ENCODE peak calls at places on chromosomes 12 and 14, in four cellular contexts. C is stimulated activated CD8-positive, alpha-beta memory T cell treated with anti-CD3 and anti-CD28 coated beads, Interleukin-12 subunit alpha, Interleukin-12 subunit beta, amount 100 ng/mL, for 4 hours; O is fibroblast of mammary gland; V is LoVo. J is an unnamed sample.

GRCh38 chr12:15956413-15957185 is 45.5 kb downstream of the DERA start:
- DNase-seq in C (no peak), O (no peak), V (peak; percentile 65), J (no peak)

GRCh38 chr12:16610743-16611142 is 4.8 kb upstream of the LMO3 start:
- DNase-seq in C (no peak), O (no peak), V (no peak), J (no peak)

GRCh38 chr12:91690521-91690920 is 455.1 kb downstream of the BTG1 start:
- DNase-seq in C (no peak), O (no peak), V (no peak), J (no peak)

GRCh38 chr14:101556131-101556530 is 5.2 kb upstream of the DIO3 start:
- DNase-seq in C (no peak), O (no peak), V (no peak), J (no peak)

GRCh38 chr12:123165537-123165936 is 14.6 kb upstream of the PITPNM2 start:
- DNase-seq in C (no peak), O (no peak), V (no peak), J (no peak)

GRCh38 chr14:56874375-56874774 is 64.1 kb upstream of the OTX2 start:
- DNase-seq in C (no peak), O (peak; percentile 0), V (peak; percentile 10), J (no peak)

GRCh38 chr12:112635036-112635435 is 156.5 kb upstream of the RPH3A start:
- DNase-seq in C (no peak), O (no peak), V (no peak), J (no peak)

GRCh38 chr12:55824726-55825125 is 4.7 kb downstream of the DNAJC14 start:
- DNase-seq in C (no peak), O (no peak), V (no peak), J (no peak)

GRCh38 chr14:71314717-71315116 is 407.5 kb downstream of the PCNX1 start:
- DNase-seq in C (no peak), O (no peak), V (no peak), J (no peak)

GRCh38 chr14:22319526-22320352 is 269.3 kb downstream of the DAD1 start:
- DNase-seq in C (no peak), O (peak; percentile 64), V (peak; percentile 57), J (peak; percentile 73)

GRCh38 chr12:29616664-29617409 is 119.4 kb upstream of the OVCH1 start:
- DNase-seq in C (no peak), O (peak; percentile 99), V (peak; percentile 29), J (peak; percentile 60)

GRCh38 chr12:121590476-121591143 is 9.8 kb upstream of the KDM2B start:
- DNase-seq in C (peak; percentile 53), O (peak; percentile 87), V (no peak), J (peak; percentile 71)

GRCh38 chr14:38254565-38255407 is 1.1 kb downstream of the CLEC14A start:
- DNase-seq in C (no peak), O (no peak), V (no peak), J (no peak)

GRCh38 chr14:101060171-101060601 is 156.7 kb upstream of the RTL1 start:
- DNase-seq in C (no peak), O (no peak), V (no peak), J (no peak)